ENCODE peak calls at places on chromosomes 5 and 9, in seven cellular contexts. One of them, this sample, is unnamed.

GRCh38 chr5:36168737-36169136 is 16.8 kb downstream of the SKP2 start:
- DNase-seq in HepG2: no peak
- DNase-seq in K562: no peak
- DNase-seq in H1: no peak
- DNase-seq in GM12878: no peak
- DNase-seq in SK-N-SH: no peak
- DNase-seq in HCT116: no peak
- DNase-seq in this sample: peak; percentile 30

GRCh38 chr9:96150324-96151023 is 151.5 kb downstream of the HSD17B3 start:
- DNase-seq in H1: no peak
- DNase-seq in SK-N-SH: no peak
- DNase-seq in GM12878: peak; percentile 57
- DNase-seq in HepG2: no peak
- DNase-seq in K562: no peak
- DNase-seq in HCT116: no peak
- DNase-seq in this sample: no peak

GRCh38 chr5:143652104-143652700 is 159.8 kb upstream of the HMHB1 start:
- DNase-seq in HCT116: no peak
- DNase-seq in GM12878: no peak
- DNase-seq in H1: no peak
- DNase-seq in K562: no peak
- DNase-seq in SK-N-SH: no peak
- DNase-seq in HepG2: no peak
- DNase-seq in this sample: no peak

GRCh38 chr5:134206627-134207160 is 19.2 kb downstream of the PPP2CA start:
- DNase-seq in H1: no peak
- DNase-seq in HCT116: no peak
- DNase-seq in SK-N-SH: no peak
- DNase-seq in GM12878: no peak
- DNase-seq in K562: no peak
- DNase-seq in HepG2: no peak
- DNase-seq in this sample: no peak

GRCh38 chr9:87201316-87201715 is 254.0 kb upstream of the GAS1 start:
- DNase-seq in H1: no peak
- DNase-seq in HepG2: no peak
- DNase-seq in K562: no peak
- DNase-seq in HCT116: no peak
- DNase-seq in SK-N-SH: no peak
- DNase-seq in GM12878: no peak
- DNase-seq in this sample: no peak

GRCh38 chr5:36878421-36879088 is 2.0 kb downstream of the NIPBL start:
- DNase-seq in SK-N-SH: peak; percentile 69
- DNase-seq in HCT116: no peak
- DNase-seq in H1: no peak
- DNase-seq in K562: peak; percentile 43
- DNase-seq in HepG2: peak; percentile 45
- DNase-seq in GM12878: no peak
- DNase-seq in this sample: peak; percentile 70

GRCh38 chr9:75541778-75542177 is 348.7 kb upstream of the PCSK5 start:
- DNase-seq in HepG2: no peak
- DNase-seq in GM12878: no peak
- DNase-seq in SK-N-SH: no peak
- DNase-seq in H1: no peak
- DNase-seq in K562: no peak
- DNase-seq in HCT116: no peak
- DNase-seq in this sample: no peak

GRCh38 chr9:124863371-124863831 is 1.5 kb downstream of the ARPC5L start:
- DNase-seq in K562: no peak
- DNase-seq in HepG2: no peak
- DNase-seq in SK-N-SH: no peak
- DNase-seq in H1: no peak
- DNase-seq in HCT116: no peak
- DNase-seq in GM12878: no peak
- DNase-seq in this sample: no peak

GRCh38 chr5:66440202-66440680 is 156.0 kb upstream of the MAST4 start:
- DNase-seq in SK-N-SH: no peak
- DNase-seq in K562: no peak
- DNase-seq in GM12878: no peak
- DNase-seq in HepG2: no peak
- DNase-seq in HCT116: no peak
- DNase-seq in H1: no peak
- DNase-seq in this sample: no peak

GRCh38 chr5:56607074-56607473 is 208.3 kb upstream of the MAP3K1 start:
- DNase-seq in H1: no peak
- DNase-seq in HCT116: no peak
- DNase-seq in K562: no peak
- DNase-seq in HepG2: no peak
- DNase-seq in SK-N-SH: no peak
- DNase-seq in GM12878: no peak
- DNase-seq in this sample: no peak
- TF ChIP-seq JUND in H1: no peak
- TF ChIP-seq JUND in HCT116: no peak
- TF ChIP-seq JUND in K562: no peak
- TF ChIP-seq JUND in HepG2: no peak
- TF ChIP-seq JUND in SK-N-SH: no peak
- TF ChIP-seq JUND in GM12878: no peak
- TF ChIP-seq JUND in this sample: no peak

DNA sequence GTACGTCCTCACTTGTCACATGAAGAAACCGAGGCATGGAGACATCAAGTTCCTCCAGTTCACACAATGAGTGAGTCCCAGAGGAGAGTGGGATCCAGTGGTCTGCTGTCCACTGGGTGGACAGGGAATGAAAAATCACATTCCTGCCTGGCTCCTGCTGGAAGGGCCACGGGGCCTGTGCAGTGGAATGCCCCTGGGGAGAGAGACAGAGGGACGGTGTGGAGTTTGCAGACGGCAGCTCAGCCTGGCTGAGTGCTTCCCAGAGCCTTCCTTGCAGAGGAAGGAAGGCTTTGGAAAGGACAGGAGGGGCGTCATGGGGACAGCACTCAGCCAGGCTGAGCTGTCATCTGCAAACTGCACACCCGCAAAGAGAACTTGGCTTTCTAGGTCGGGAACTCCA is 74.7 kb downstream of the COL27A1 start:
- DNase-seq in HepG2: no peak
- DNase-seq in HCT116: no peak
- DNase-seq in H1: no peak
- DNase-seq in SK-N-SH: no peak
- DNase-seq in GM12878: no peak
- DNase-seq in K562: no peak
- DNase-seq in this sample: no peak
- TF ChIP-seq JUND in HepG2: no peak
- TF ChIP-seq JUND in HCT116: no peak
- TF ChIP-seq JUND in H1: no peak
- TF ChIP-seq JUND in SK-N-SH: no peak
- TF ChIP-seq JUND in GM12878: no peak
- TF ChIP-seq JUND in K562: no peak
- TF ChIP-seq JUND in this sample: no peak

DNA sequence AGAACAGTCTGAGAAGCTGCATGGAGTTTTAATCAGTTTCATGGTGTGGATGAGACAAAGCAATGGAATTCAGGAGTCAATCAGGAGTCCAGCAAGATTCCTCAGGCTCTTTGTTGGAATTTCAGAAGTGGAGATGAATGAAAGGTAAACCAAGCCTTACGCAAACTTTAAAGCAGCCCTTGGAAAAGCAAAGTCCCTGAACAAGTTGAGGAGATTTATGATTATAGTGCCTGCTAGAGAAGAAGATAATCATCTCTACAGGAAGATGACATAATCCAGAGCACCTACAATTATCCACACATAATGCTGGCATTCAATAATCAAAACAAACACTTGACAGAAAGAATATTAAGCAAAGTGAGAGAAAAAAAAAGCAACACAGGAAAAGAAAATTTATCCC is 1380.1 kb upstream of the NUDT12 start:
- DNase-seq in HCT116: no peak
- DNase-seq in HepG2: no peak
- DNase-seq in K562: no peak
- DNase-seq in SK-N-SH: no peak
- DNase-seq in GM12878: no peak
- DNase-seq in H1: no peak
- DNase-seq in this sample: no peak
- TF ChIP-seq JUND in HCT116: no peak
- TF ChIP-seq JUND in HepG2: no peak
- TF ChIP-seq JUND in K562: no peak
- TF ChIP-seq JUND in SK-N-SH: no peak
- TF ChIP-seq JUND in GM12878: no peak
- TF ChIP-seq JUND in H1: no peak
- TF ChIP-seq JUND in this sample: no peak

DNA sequence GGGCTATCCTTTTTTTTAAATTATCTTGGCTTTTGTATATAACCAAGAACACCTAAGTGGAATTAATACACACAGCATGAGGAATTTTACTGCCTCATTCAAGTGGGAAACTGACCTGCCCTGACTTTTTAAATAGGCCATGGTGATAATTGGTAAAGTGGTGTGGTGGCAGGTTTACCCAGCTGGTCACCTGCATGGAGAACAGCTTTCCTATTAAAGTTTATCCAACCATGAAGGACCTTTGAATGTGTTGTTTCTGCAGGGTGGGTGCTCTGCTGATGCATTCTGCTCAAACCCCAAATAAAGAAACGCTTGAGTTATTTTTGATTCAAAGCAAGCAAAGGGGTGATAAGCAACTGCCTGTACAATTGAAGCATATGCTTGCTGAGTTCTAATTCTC is 261.0 kb upstream of the GRIN3A start:
- DNase-seq in K562: no peak
- DNase-seq in GM12878: no peak
- DNase-seq in HepG2: no peak
- DNase-seq in H1: no peak
- DNase-seq in SK-N-SH: no peak
- DNase-seq in HCT116: no peak
- DNase-seq in this sample: no peak
- TF ChIP-seq JUND in K562: no peak
- TF ChIP-seq JUND in GM12878: no peak
- TF ChIP-seq JUND in HepG2: no peak
- TF ChIP-seq JUND in H1: no peak
- TF ChIP-seq JUND in SK-N-SH: no peak
- TF ChIP-seq JUND in HCT116: no peak
- TF ChIP-seq JUND in this sample: no peak

GRCh38 chr9:37944671-37945481 is 40.9 kb upstream of the SLC25A51 start:
- DNase-seq in HepG2: no peak
- DNase-seq in K562: no peak
- DNase-seq in H1: no peak
- DNase-seq in GM12878: no peak
- DNase-seq in HCT116: no peak
- DNase-seq in SK-N-SH: no peak
- DNase-seq in this sample: peak; percentile 71
- TF ChIP-seq JUND in HepG2: no peak
- TF ChIP-seq JUND in K562: no peak
- TF ChIP-seq JUND in H1: no peak
- TF ChIP-seq JUND in GM12878: no peak
- TF ChIP-seq JUND in HCT116: no peak
- TF ChIP-seq JUND in SK-N-SH: peak; percentile 49
- TF ChIP-seq JUND in this sample: no peak

GRCh38 chr5:105168806-105169205 is 1606.2 kb upstream of the NUDT12 start:
- DNase-seq in HCT116: no peak
- DNase-seq in GM12878: no peak
- DNase-seq in HepG2: no peak
- DNase-seq in SK-N-SH: no peak
- DNase-seq in H1: no peak
- DNase-seq in K562: no peak
- DNase-seq in this sample: no peak
- TF ChIP-seq JUND in HCT116: no peak
- TF ChIP-seq JUND in GM12878: no peak
- TF ChIP-seq JUND in HepG2: no peak
- TF ChIP-seq JUND in SK-N-SH: no peak
- TF ChIP-seq JUND in H1: no peak
- TF ChIP-seq JUND in K562: no peak
- TF ChIP-seq JUND in this sample: no peak

GRCh38 chr9:108831496-108832178 is 24.1 kb downstream of the ACTL7B start:
- DNase-seq in GM12878: no peak
- DNase-seq in K562: no peak
- DNase-seq in SK-N-SH: no peak
- DNase-seq in HepG2: no peak
- DNase-seq in H1: no peak
- DNase-seq in HCT116: no peak
- DNase-seq in this sample: no peak
- TF ChIP-seq JUND in GM12878: no peak
- TF ChIP-seq JUND in K562: no peak
- TF ChIP-seq JUND in SK-N-SH: no peak
- TF ChIP-seq JUND in HepG2: no peak
- TF ChIP-seq JUND in H1: no peak
- TF ChIP-seq JUND in HCT116: no peak
- TF ChIP-seq JUND in this sample: no peak

DNA sequence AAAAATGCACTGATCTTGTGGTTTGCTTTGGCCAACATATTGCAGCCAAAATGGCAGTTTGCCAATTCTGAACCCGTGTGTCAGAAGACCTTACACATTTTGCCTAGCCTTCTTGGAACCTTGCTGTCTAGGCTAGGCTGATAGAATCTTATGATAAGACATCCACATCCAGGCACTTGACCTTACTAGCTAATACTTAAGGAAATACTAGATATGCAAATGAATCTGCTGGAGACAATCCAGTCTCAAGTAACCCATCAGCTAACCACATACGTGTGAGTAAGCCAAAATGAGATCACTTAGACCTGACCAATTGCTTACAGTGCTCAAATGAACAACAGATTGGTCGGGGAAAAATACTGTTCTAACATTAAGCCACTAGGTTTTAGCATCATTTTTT is 1504.6 kb upstream of the CDH9 start:
- DNase-seq in HepG2: no peak
- DNase-seq in SK-N-SH: no peak
- DNase-seq in K562: no peak
- DNase-seq in H1: no peak
- DNase-seq in HCT116: no peak
- DNase-seq in GM12878: no peak
- DNase-seq in this sample: no peak
- TF ChIP-seq JUND in HepG2: no peak
- TF ChIP-seq JUND in SK-N-SH: no peak
- TF ChIP-seq JUND in K562: no peak
- TF ChIP-seq JUND in H1: no peak
- TF ChIP-seq JUND in HCT116: no peak
- TF ChIP-seq JUND in GM12878: no peak
- TF ChIP-seq JUND in this sample: no peak

This sample was measured in T47D.